ENCODE peak calls at places on chromosome 16, in eight cellular contexts. K is B cell, O is NCI-H1417 treated with DMSO at 0.1 percent for 48 hours, R is coronary artery, S is endothelial cell, J is naive B cell, B is iPS DF 6.9, D is T-helper 2 cell. L is an unnamed sample.

GRCh38 chr16:58588406-58588805 is 41.2 kb downstream of the CNOT1 start:
- DNase-seq in D (no peak), S (no peak), J (no peak), K (no peak), B (no peak), R (no peak), O (no peak), L (no peak)

GRCh38 chr16:2148714-2149629 is 547 bp downstream of the RAB26 start:
- DNase-seq in J (no peak), O (no peak), B (no peak), K (no peak), D (no peak), R (no peak), S (no peak), L (peak)

GRCh38 chr16:11152205-11152604 is 103.8 kb downstream of the SOCS1 start:
- DNase-seq in J (no peak), B (no peak), K (no peak), D (no peak), R (no peak), S (no peak), O (no peak), L (no peak)

GRCh38 chr16:56869513-56870270 is 4.7 kb downstream of the SLC12A3 start:
- DNase-seq in D (no peak), O (no peak), J (no peak), K (no peak), R (no peak), B (peak), S (peak), L (no peak)

GRCh38 chr16:86343111-86343642 is 167.2 kb upstream of the FOXF1 start:
- DNase-seq in D (no peak), O (no peak), S (no peak), R (peak), K (no peak), B (no peak), J (no peak), L (peak)

GRCh38 chr16:4936991-4937781 is at the start of gene PPL:
- DNase-seq in J (no peak), S (peak), R (no peak), K (no peak), O (peak), D (no peak), B (no peak), L (no peak)

GRCh38 chr16:69286941-69287713 is 24.0 kb upstream of the VPS4A start:
- DNase-seq in D (peak), K (peak), R (peak), S (peak), J (peak), B (no peak), O (peak), L (peak)

GRCh38 chr16:25065899-25066298 is 45.6 kb upstream of the LCMT1 start:
- DNase-seq in S (no peak), K (no peak), B (no peak), R (no peak), J (peak), O (no peak), D (no peak), L (no peak)

GRCh38 chr16:86718118-86718517 is 139.8 kb downstream of the FOXL1 start:
- DNase-seq in K (no peak), B (no peak), J (no peak), D (no peak), S (peak), O (no peak), R (no peak), L (no peak)

GRCh38 chr16:6836771-6837170 is 495.9 kb upstream of the RBFOX1 start:
- DNase-seq in S (no peak), D (no peak), K (no peak), R (no peak), B (no peak), O (no peak), J (no peak), L (no peak)

GRCh38 chr16:47503936-47504335 is 42.8 kb downstream of the PHKB start:
- DNase-seq in K (no peak), S (no peak), B (no peak), R (no peak), O (no peak), D (no peak), J (no peak), L (no peak)

GRCh38 chr16:794091-794842 is 5.8 kb downstream of the CHTF18 start:
- DNase-seq in D (no peak), R (no peak), J (no peak), K (no peak), O (no peak), S (no peak), B (no peak), L (no peak)

GRCh38 chr16:53282975-53283946 is 151.0 kb upstream of the RBL2 start:
- DNase-seq in J (no peak), D (no peak), O (no peak), R (no peak), B (peak), K (no peak), S (peak), L (peak)

GRCh38 chr16:3529175-3529574 is 28.4 kb downstream of the CLUAP1 start:
- DNase-seq in D (no peak), K (no peak), J (no peak), R (no peak), B (no peak), O (no peak), S (no peak), L (no peak)

GRCh38 chr16:65117701-65118448 is 4.0 kb downstream of the CDH11 start:
- DNase-seq in D (no peak), B (no peak), R (peak), S (peak), K (peak), O (no peak), J (no peak), L (peak)

GRCh38 chr16:86062271-86062965 is 163.5 kb downstream of the IRF8 start:
- DNase-seq in O (no peak), D (no peak), B (no peak), R (no peak), S (no peak), K (peak), J (no peak), L (no peak)

GRCh38 chr16:29025735-29026134 is 40.9 kb downstream of the LAT start:
- DNase-seq in O (no peak), J (no peak), K (no peak), S (no peak), D (no peak), R (no peak), B (no peak), L (no peak)

GRCh38 chr16:12061336-12062055 is 85.0 kb downstream of the SNX29 start:
- DNase-seq in R (no peak), B (no peak), D (no peak), K (no peak), O (no peak), J (no peak), S (no peak), L (no peak)

L was measured in hepatic stellate cell.